ENCODE peak calls at places on chromosomes 2 and 18, in six cellular contexts. O is lung, E is heart left ventricle, S is right atrium auricular region, Z is coronary artery, K is pancreas. W is an unnamed sample.

GRCh38 chr2:181140414-181140813 is 160.0 kb downstream of the UBE2E3 start:
- DNase-seq in O (no peak), E (no peak), S (no peak), Z (no peak), K (no peak), W (no peak)

GRCh38 chr2:230869691-230870543 is 5.2 kb downstream of the ITM2C start:
- DNase-seq in O (no peak), E (no peak), S (no peak), Z (no peak), K (no peak), W (peak; percentile 54)

GRCh38 chr2:173272895-173273294 is 81.8 kb upstream of the CDCA7 start:
- DNase-seq in O (no peak), E (no peak), S (no peak), Z (no peak), K (no peak), W (no peak)

GRCh38 chr2:26471278-26471677 is 6.6 kb downstream of the OTOF start:
- DNase-seq in O (no peak), E (no peak), S (no peak), Z (no peak), K (no peak), W (no peak)

GRCh38 chr18:12791631-12792030 is 88.8 kb downstream of the PSMG2 start:
- DNase-seq in O (no peak), E (no peak), S (no peak), Z (no peak), K (no peak), W (no peak)

GRCh38 chr2:47819834-47820233 is 36.9 kb downstream of the MSH6 start:
- DNase-seq in O (no peak), E (no peak), S (no peak), Z (no peak), K (no peak), W (no peak)

GRCh38 chr18:37662099-37662498 is 96.5 kb upstream of the CELF4 start:
- DNase-seq in O (peak; percentile 19), E (no peak), S (no peak), Z (no peak), K (no peak), W (no peak)

GRCh38 chr2:78681386-78681785 is 344.1 kb upstream of the REG3G start:
- DNase-seq in O (no peak), E (no peak), S (no peak), Z (no peak), K (no peak), W (no peak)

GRCh38 chr2:172092716-172093415 is 7.6 kb downstream of the DLX1 start:
- DNase-seq in O (no peak), E (no peak), S (no peak), Z (no peak), K (no peak), W (no peak)

GRCh38 chr18:36724591-36725001 is 104.2 kb downstream of the TPGS2 start:
- DNase-seq in O (no peak), E (no peak), S (peak; percentile 57), Z (no peak), K (no peak), W (peak; percentile 27)

GRCh38 chr18:72530622-72531021 is 13.5 kb downstream of the CBLN2 start:
- DNase-seq in O (no peak), E (no peak), S (no peak), Z (no peak), K (no peak), W (no peak)

GRCh38 chr2:16093639-16094447 is 153.5 kb downstream of the MYCN start:
- DNase-seq in O (no peak), E (no peak), S (no peak), Z (no peak), K (no peak), W (peak; percentile 50)

GRCh38 chr2:239396881-239397681 is 3.7 kb downstream of the HDAC4 start:
- DNase-seq in O (peak; percentile 54), E (no peak), S (no peak), Z (peak; percentile 71), K (no peak), W (no peak)

GRCh38 chr2:154386186-154386585 is 312.3 kb upstream of the KCNJ3 start:
- DNase-seq in O (no peak), E (no peak), S (no peak), Z (no peak), K (no peak), W (no peak)

GRCh38 chr2:190649035-190649797 is at the start of gene NAB1:
- DNase-seq in O (peak; percentile 57), E (peak; percentile 68), S (no peak), Z (peak; percentile 86), K (peak; percentile 61), W (peak; percentile 46)

GRCh38 chr2:165113414-165113813 is 90.4 kb downstream of the SCN3A start:
- DNase-seq in O (no peak), E (no peak), S (no peak), Z (no peak), K (no peak), W (no peak)

GRCh38 chr2:162301151-162301804 is 17.2 kb downstream of the IFIH1 start:
- DNase-seq in O (peak; percentile 38), E (peak; percentile 18), S (no peak), Z (no peak), K (no peak), W (no peak)

GRCh38 chr18:77059294-77059916 is 73.2 kb downstream of the MBP start:
- DNase-seq in O (no peak), E (no peak), S (no peak), Z (no peak), K (peak; percentile 17), W (no peak)

GRCh38 chr2:66432801-66433694 is 1.9 kb upstream of the MEIS1 start:
- DNase-seq in O (peak; percentile 82), E (peak; percentile 92), S (peak; percentile 92), Z (peak; percentile 92), K (peak; percentile 93), W (peak; percentile 87)

GRCh38 chr2:17894005-17894404 is 15.5 kb downstream of the KCNS3 start:
- DNase-seq in O (no peak), E (no peak), S (no peak), Z (no peak), K (no peak), W (no peak)

GRCh38 chr2:65033178-65033577 is 23.0 kb upstream of the CEP68 start:
- DNase-seq in O (no peak), E (no peak), S (no peak), Z (no peak), K (no peak), W (no peak)

GRCh38 chr2:120079647-120080046 is 66.8 kb downstream of the EPB41L5 start:
- DNase-seq in O (no peak), E (no peak), S (no peak), Z (no peak), K (no peak), W (no peak)

GRCh38 chr2:28604284-28604843 is 108.5 kb downstream of the PLB1 start:
- DNase-seq in O (no peak), E (no peak), S (no peak), Z (no peak), K (no peak), W (no peak)
- H3K27ac ChIP-seq in O (no peak overlapping the region), E (no peak overlapping the region), S (no peak overlapping the region), Z (no peak overlapping the region), K (no peak overlapping the region), W (no peak overlapping the region)

DNA sequence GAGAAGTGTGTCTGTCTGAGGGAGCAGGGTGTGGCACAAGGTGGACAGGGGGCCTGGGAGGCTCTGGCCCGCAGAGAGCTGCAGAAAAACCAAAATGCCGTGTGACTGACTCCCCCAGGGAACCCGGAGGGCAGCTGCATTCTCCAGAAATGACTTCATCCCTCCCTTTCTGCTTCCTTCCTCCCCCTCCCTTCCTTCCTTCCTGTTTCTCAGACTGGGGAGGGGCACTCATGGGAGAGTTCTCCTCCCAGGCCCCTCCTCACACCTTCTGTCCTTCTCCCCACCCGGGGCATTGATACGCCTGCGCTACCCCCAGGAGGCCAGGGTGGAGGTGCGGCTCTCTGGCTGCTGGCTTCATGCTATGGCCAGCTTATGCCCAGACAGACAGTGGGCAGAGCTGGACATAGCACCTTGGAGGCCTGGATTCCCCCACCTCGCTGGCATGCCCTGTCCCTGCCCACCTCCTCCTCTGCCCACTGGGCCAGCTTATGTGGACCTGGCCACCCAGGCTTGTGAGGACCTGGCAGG is 8.2 kb upstream of the GPR17 start:
- DNase-seq in O (no peak), E (peak; percentile 78), S (no peak), Z (no peak), K (no peak), W (no peak)
- H3K4me3 ChIP-seq in O (no peak overlapping the region), E (no peak overlapping the region), S (no peak overlapping the region), Z (peak overlapping the region; percentile 22), K (no peak overlapping the region), W (no peak overlapping the region)

GRCh38 chr2:157404363-157404762 is 39.5 kb downstream of the CYTIP start:
- DNase-seq in O (no peak), E (no peak), S (no peak), Z (no peak), K (no peak), W (no peak)
- H3K27ac ChIP-seq in O (no peak overlapping the region), E (peak overlapping the region; percentile 67), S (no peak overlapping the region), Z (no peak overlapping the region), K (no peak overlapping the region), W (peak overlapping the region; percentile 22)

GRCh38 chr2:240983361-240983995 is 14.9 kb upstream of the SNED1 start:
- DNase-seq in O (no peak), E (peak; percentile 22), S (no peak), Z (no peak), K (no peak), W (no peak)
- H3K4me3 ChIP-seq in O (no peak overlapping the region), E (no peak overlapping the region), S (no peak overlapping the region), Z (no peak overlapping the region), K (no peak overlapping the region), W (no peak overlapping the region)

GRCh38 chr2:23794234-23794633 is 132.7 kb downstream of the ATAD2B start:
- DNase-seq in O (no peak), E (no peak), S (no peak), Z (no peak), K (no peak), W (no peak)

GRCh38 chr2:23791030-23791429 is 135.9 kb downstream of the ATAD2B start:
- DNase-seq in O (no peak), E (no peak), S (no peak), Z (no peak), K (no peak), W (no peak)

GRCh38 chr2:23784971-23785370 is 142.0 kb downstream of the ATAD2B start:
- DNase-seq in O (no peak), E (no peak), S (no peak), Z (no peak), K (no peak), W (no peak)

GRCh38 chr2:23788100-23788499 is 138.8 kb downstream of the ATAD2B start:
- DNase-seq in O (no peak), E (no peak), S (no peak), Z (no peak), K (no peak), W (no peak)

GRCh38 chr2:23789012-23789411 is 137.9 kb downstream of the ATAD2B start:
- DNase-seq in O (no peak), E (no peak), S (no peak), Z (no peak), K (no peak), W (no peak)
- H3K27ac ChIP-seq in O (no peak overlapping the region), E (no peak overlapping the region), S (no peak overlapping the region), Z (no peak overlapping the region), K (no peak overlapping the region), W (no peak overlapping the region)

DNA sequence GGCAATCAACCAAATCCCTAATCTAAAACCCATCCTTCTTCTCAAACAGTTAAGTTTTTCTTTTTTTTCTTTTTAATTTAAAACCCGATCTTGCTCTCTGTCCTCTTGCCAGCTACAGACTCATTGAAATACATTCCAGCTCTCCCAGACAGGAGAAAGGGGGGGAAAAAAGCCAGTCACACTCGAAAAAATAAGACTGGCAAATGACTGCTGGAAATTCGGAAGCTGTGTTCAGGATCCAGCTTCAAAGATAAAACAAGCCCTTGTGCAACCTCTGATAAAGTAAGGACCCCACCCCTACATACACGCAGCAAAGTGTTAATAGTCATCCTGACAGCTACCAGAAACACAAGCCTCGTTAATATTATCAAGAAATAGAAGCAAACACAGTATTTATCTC is 1.2 kb downstream of the LRRTM4 start:
- DNase-seq in O (no peak), E (no peak), S (no peak), Z (no peak), K (no peak), W (no peak)
- H3K4me3 ChIP-seq in O (no peak overlapping the region), E (peak overlapping the region; percentile 32), S (no peak overlapping the region), Z (no peak overlapping the region), K (no peak overlapping the region), W (no peak overlapping the region)

W was measured in colonic mucosa.